ENCODE peak calls at places on chromosomes 7 and 10, in four cellular contexts. One of them, this sample, is unnamed.

GRCh38 chr7:123191132-123191531 is 8.6 kb downstream of the SLC13A1 start:
- DNase-seq in HepG2: peak
- DNase-seq in WTC11: no peak
- DNase-seq in K562: no peak
- DNase-seq in this sample: no peak

GRCh38 chr10:6838118-6838517 is 258.0 kb upstream of the PRKCQ start:
- DNase-seq in HepG2: peak
- DNase-seq in K562: no peak
- DNase-seq in WTC11: no peak
- DNase-seq in this sample: peak

GRCh38 chr7:27169658-27170493 is 4.2 kb downstream of the HOXA10 start:
- DNase-seq in K562: no peak
- DNase-seq in WTC11: peak
- DNase-seq in HepG2: no peak
- DNase-seq in this sample: no peak

GRCh38 chr7:44980393-44981034 is 1.7 kb upstream of the MYO1G start:
- DNase-seq in K562: no peak
- DNase-seq in HepG2: no peak
- DNase-seq in WTC11: no peak
- DNase-seq in this sample: no peak

GRCh38 chr7:87083865-87084519 is 24.5 kb upstream of the ELAPOR2 start:
- DNase-seq in HepG2: no peak
- DNase-seq in K562: no peak
- DNase-seq in WTC11: no peak
- DNase-seq in this sample: no peak

GRCh38 chr10:34816067-34817002 is 1.2 kb upstream of the PARD3 start:
- DNase-seq in HepG2: no peak
- DNase-seq in K562: no peak
- DNase-seq in WTC11: peak
- DNase-seq in this sample: no peak

GRCh38 chr7:102024769-102025391 is 207.5 kb downstream of the CUX1 start:
- DNase-seq in WTC11: no peak
- DNase-seq in K562: no peak
- DNase-seq in HepG2: peak
- DNase-seq in this sample: no peak

GRCh38 chr7:142438235-142438922 is 180.5 kb upstream of the PRSS58 start:
- DNase-seq in HepG2: peak
- DNase-seq in K562: peak
- DNase-seq in WTC11: peak
- DNase-seq in this sample: peak

GRCh38 chr7:24510781-24511180 is 62.5 kb upstream of the PALS2 start:
- DNase-seq in K562: no peak
- DNase-seq in HepG2: no peak
- DNase-seq in WTC11: no peak
- DNase-seq in this sample: no peak

GRCh38 chr10:48789861-48790739 is 105.4 kb downstream of the WDFY4 start:
- DNase-seq in HepG2: no peak
- DNase-seq in WTC11: no peak
- DNase-seq in K562: no peak
- DNase-seq in this sample: no peak

GRCh38 chr10:48791267-48791928 is 106.7 kb downstream of the WDFY4 start:
- DNase-seq in K562: no peak
- DNase-seq in WTC11: no peak
- DNase-seq in HepG2: no peak
- DNase-seq in this sample: no peak

GRCh38 chr10:48785796-48786195 is 101.1 kb downstream of the WDFY4 start:
- DNase-seq in K562: no peak
- DNase-seq in HepG2: no peak
- DNase-seq in WTC11: no peak
- DNase-seq in this sample: no peak

GRCh38 chr10:48790740-48791044 is 106.0 kb downstream of the WDFY4 start:
- DNase-seq in HepG2: no peak
- DNase-seq in K562: no peak
- DNase-seq in WTC11: no peak
- DNase-seq in this sample: no peak

GRCh38 chr10:48788551-48788950 is 103.9 kb downstream of the WDFY4 start:
- DNase-seq in K562: no peak
- DNase-seq in HepG2: no peak
- DNase-seq in WTC11: no peak
- DNase-seq in this sample: no peak
- TF ChIP-seq ELF4 in K562: no peak
- TF ChIP-seq ELF4 in HepG2: no peak
- TF ChIP-seq ELF4 in WTC11: no peak
- TF ChIP-seq ELF4 in this sample: no peak

DNA sequence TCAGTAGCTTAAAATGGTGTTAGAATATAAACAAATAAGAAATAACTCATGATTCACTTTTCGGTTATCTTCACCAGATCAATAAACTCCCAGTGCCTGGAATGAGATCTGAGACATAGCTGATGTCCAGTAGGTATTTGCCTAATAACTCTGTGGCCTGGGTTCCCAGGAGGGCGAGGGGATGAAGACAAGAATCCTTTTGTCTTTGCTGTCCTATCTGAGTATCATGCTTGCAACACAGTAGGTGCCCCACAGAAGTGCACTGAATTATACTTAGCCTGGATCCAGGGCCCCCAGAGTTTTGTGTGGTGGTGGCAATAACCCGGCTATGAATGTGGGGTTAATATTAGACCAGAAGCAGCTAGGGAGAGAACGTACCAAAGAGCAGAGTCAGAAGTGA is 350.1 kb upstream of the AOAH start:
- DNase-seq in HepG2: peak
- DNase-seq in WTC11: no peak
- DNase-seq in K562: no peak
- DNase-seq in this sample: no peak
- TF ChIP-seq ELF4 in HepG2: no peak
- TF ChIP-seq ELF4 in WTC11: no peak
- TF ChIP-seq ELF4 in K562: no peak
- TF ChIP-seq ELF4 in this sample: no peak

GRCh38 chr10:102801978-102802377 is 35.2 kb downstream of the CYP17A1 start:
- DNase-seq in WTC11: no peak
- DNase-seq in K562: no peak
- DNase-seq in HepG2: no peak
- DNase-seq in this sample: no peak

GRCh38 chr10:102800601-102801335 is 36.4 kb downstream of the CYP17A1 start:
- DNase-seq in HepG2: no peak
- DNase-seq in K562: no peak
- DNase-seq in WTC11: no peak
- DNase-seq in this sample: no peak

GRCh38 chr10:102801496-102801895 is 35.7 kb downstream of the CYP17A1 start:
- DNase-seq in K562: no peak
- DNase-seq in HepG2: no peak
- DNase-seq in WTC11: no peak
- DNase-seq in this sample: no peak

GRCh38 chr10:102804382-102804781 is 32.8 kb downstream of the CYP17A1 start:
- DNase-seq in HepG2: no peak
- DNase-seq in K562: no peak
- DNase-seq in WTC11: no peak
- DNase-seq in this sample: no peak

DNA sequence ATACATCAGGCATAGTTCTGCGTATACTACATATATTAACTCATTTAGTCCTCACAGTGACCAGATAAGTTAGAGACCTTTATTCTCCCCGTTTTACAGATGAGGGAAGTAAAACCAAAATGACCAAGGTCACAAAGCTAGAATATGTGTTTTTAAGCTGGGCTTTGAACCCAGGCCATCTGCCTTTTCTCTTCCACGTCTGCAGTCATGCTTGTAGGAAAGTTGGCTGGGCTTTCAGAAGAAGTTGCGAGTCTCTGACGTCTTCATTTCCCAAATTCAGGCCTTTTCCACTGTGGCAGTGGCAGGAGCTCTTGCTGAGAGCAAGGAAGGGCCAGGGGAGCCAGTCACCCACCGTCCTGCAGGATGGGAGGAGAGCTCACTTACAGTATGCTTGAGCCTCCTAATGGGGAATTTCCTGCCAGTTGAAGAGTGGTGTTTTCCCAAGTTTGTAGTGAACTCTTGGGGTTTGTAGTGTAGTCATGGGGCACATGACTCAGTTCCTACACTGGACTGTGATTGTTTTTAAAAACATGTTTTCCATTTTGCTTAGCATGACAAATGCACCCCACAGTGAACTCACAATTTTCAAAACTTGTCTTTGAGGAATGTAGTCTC is 34.2 kb downstream of the CYP17A1 start:
- DNase-seq in HepG2: no peak
- DNase-seq in K562: no peak
- DNase-seq in WTC11: peak
- DNase-seq in this sample: no peak
- TF ChIP-seq ELF4 in HepG2: no peak
- TF ChIP-seq ELF4 in K562: no peak
- TF ChIP-seq ELF4 in WTC11: no peak
- TF ChIP-seq ELF4 in this sample: no peak

GRCh38 chr10:101903827-101904520 is 60.4 kb upstream of the KCNIP2 start:
- DNase-seq in K562: no peak
- DNase-seq in WTC11: no peak
- DNase-seq in HepG2: no peak
- DNase-seq in this sample: no peak

GRCh38 chr10:101902032-101902799 is 58.6 kb upstream of the KCNIP2 start:
- DNase-seq in WTC11: peak
- DNase-seq in K562: no peak
- DNase-seq in HepG2: no peak
- DNase-seq in this sample: no peak

GRCh38 chr10:101897633-101898032 is 54.0 kb upstream of the KCNIP2 start:
- DNase-seq in HepG2: no peak
- DNase-seq in WTC11: no peak
- DNase-seq in K562: no peak
- DNase-seq in this sample: no peak

GRCh38 chr10:101905241-101905640 is 61.6 kb upstream of the KCNIP2 start:
- DNase-seq in K562: no peak
- DNase-seq in HepG2: no peak
- DNase-seq in WTC11: no peak
- DNase-seq in this sample: no peak

GRCh38 chr10:101901340-101901739 is 57.7 kb upstream of the KCNIP2 start:
- DNase-seq in K562: no peak
- DNase-seq in HepG2: no peak
- DNase-seq in WTC11: peak
- DNase-seq in this sample: no peak
- TF ChIP-seq ELF4 in K562: no peak
- TF ChIP-seq ELF4 in HepG2: no peak
- TF ChIP-seq ELF4 in WTC11: no peak
- TF ChIP-seq ELF4 in this sample: no peak

DNA sequence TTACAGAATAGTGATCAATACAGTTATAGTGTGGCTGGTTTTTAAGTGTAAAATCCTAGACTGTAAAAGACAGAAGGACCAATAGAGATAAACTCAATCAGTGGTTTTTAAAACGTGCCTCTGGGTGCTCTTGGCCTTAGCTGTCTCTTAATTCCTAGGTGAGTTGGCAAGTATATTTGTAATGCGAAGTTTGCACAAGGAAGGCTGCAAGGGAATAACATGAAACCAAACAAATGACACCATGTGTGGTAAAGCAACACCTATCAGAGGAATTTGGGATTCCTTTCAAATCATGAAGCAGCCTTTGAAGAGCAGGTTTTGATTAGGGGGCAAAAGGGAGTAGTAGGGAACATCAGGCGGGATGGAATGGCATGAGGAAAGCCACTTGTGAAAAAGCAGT is 284.6 kb downstream of the INHBA start:
- DNase-seq in WTC11: no peak
- DNase-seq in K562: no peak
- DNase-seq in HepG2: no peak
- DNase-seq in this sample: no peak
- TF ChIP-seq ELF4 in WTC11: no peak
- TF ChIP-seq ELF4 in K562: no peak
- TF ChIP-seq ELF4 in HepG2: no peak
- TF ChIP-seq ELF4 in this sample: no peak

GRCh38 chr7:4879401-4880081 is 4.0 kb downstream of the RADIL start:
- DNase-seq in HepG2: no peak
- DNase-seq in K562: no peak
- DNase-seq in WTC11: no peak
- DNase-seq in this sample: no peak
- TF ChIP-seq ELF4 in HepG2: no peak
- TF ChIP-seq ELF4 in K562: no peak
- TF ChIP-seq ELF4 in WTC11: no peak
- TF ChIP-seq ELF4 in this sample: no peak

DNA sequence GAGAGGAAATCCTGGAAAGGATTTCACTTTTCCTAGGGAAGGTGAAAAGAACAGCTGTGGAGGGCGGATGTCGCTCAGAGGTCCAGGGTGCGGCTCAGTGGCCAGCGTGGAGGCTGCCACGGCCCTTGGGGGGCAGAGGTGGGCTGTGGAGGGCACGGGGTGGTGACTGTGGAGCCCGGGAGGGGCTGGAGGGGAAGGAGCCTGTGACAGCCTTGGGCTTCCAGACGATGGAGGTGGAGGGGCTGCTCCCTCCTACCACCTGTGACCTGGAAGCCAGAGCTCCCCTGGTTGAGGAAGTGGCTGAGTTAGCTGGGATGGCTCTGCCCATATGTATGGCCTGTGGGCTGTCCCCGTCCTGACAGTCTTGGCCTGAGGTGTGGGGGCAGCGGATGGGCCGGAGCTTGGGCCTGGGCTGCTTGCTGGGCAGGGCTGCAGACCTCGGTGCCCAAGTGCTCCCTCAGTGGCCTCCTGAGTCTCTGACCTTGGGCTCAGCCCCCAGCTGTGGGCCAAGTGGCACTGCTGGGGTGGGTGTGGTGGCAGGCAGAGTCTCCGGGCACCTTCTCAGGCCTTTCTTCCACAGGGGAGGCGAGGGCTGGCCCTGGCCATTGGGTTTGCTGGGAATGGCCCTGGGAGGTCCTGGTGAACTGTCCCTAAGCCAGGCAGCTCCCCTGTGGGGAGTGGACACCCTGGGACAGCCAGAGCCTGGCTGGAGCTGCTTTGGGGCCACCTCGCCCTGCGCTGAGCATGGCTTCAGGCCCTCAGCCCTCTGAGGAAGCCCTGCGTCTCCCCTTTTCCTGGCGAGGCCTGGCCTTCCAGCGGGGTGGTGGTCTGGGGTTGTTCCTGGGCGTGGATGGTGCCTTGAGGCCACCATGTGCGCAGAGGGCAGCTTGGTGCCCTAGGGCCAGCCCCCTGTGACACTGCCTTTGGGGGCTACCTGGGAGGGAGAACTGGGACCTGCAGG is 3.9 kb downstream of the BRI3 start:
- DNase-seq in WTC11: no peak
- DNase-seq in HepG2: no peak
- DNase-seq in K562: no peak
- DNase-seq in this sample: no peak
- TF ChIP-seq ELF4 in WTC11: no peak
- TF ChIP-seq ELF4 in HepG2: no peak
- TF ChIP-seq ELF4 in K562: no peak
- TF ChIP-seq ELF4 in this sample: no peak

GRCh38 chr10:71667374-71667750 is 52.2 kb downstream of the C10orf105 start:
- DNase-seq in HepG2: no peak
- DNase-seq in K562: no peak
- DNase-seq in WTC11: no peak
- DNase-seq in this sample: no peak
- TF ChIP-seq ELF4 in HepG2: no peak
- TF ChIP-seq ELF4 in K562: no peak
- TF ChIP-seq ELF4 in WTC11: no peak
- TF ChIP-seq ELF4 in this sample: no peak

GRCh38 chr7:91609525-91609924 is 271.0 kb downstream of the MTERF1 start:
- DNase-seq in K562: no peak
- DNase-seq in WTC11: no peak
- DNase-seq in HepG2: no peak
- DNase-seq in this sample: no peak

GRCh38 chr7:91598791-91599190 is 281.7 kb downstream of the MTERF1 start:
- DNase-seq in WTC11: no peak
- DNase-seq in HepG2: no peak
- DNase-seq in K562: no peak
- DNase-seq in this sample: no peak

GRCh38 chr7:91600112-91600511 is 280.4 kb downstream of the MTERF1 start:
- DNase-seq in K562: no peak
- DNase-seq in HepG2: no peak
- DNase-seq in WTC11: no peak
- DNase-seq in this sample: no peak

GRCh38 chr7:91603707-91604106 is 276.8 kb downstream of the MTERF1 start:
- DNase-seq in WTC11: no peak
- DNase-seq in HepG2: no peak
- DNase-seq in K562: no peak
- DNase-seq in this sample: no peak
- TF ChIP-seq ELF4 in WTC11: no peak
- TF ChIP-seq ELF4 in HepG2: no peak
- TF ChIP-seq ELF4 in K562: no peak
- TF ChIP-seq ELF4 in this sample: no peak

This sample was measured in HEK293T.